ENCODE peak calls at places on chromosomes 6 and 20, in four cellular contexts. C is Panc1, N is HCT116, E is K562. X is an unnamed sample.

GRCh38 chr20:63456429-63457284 is 15.8 kb downstream of the KCNQ2 start:
- DNase-seq in C (no peak), N (no peak), E (no peak), X (no peak)

GRCh38 chr20:44295995-44296394 is 15.0 kb downstream of the FITM2 start:
- DNase-seq in C (no peak), N (no peak), E (no peak), X (no peak)

GRCh38 chr6:2378891-2379652 is 133.7 kb upstream of the GMDS start:
- DNase-seq in C (no peak), N (peak; percentile 31), E (no peak), X (no peak)

GRCh38 chr6:37487891-37488290 is 11.8 kb downstream of the CCDC167 start:
- DNase-seq in C (no peak), N (no peak), E (no peak), X (no peak)

GRCh38 chr20:52760791-52761190 is 211.4 kb upstream of the TSHZ2 start:
- DNase-seq in C (no peak), N (no peak), E (no peak), X (no peak)

GRCh38 chr6:74598473-74599393 is 607.1 kb downstream of the COL12A1 start:
- DNase-seq in C (peak; percentile 90), N (no peak), E (no peak), X (no peak)

GRCh38 chr6:710601-711571 is 17.9 kb upstream of the EXOC2 start:
- DNase-seq in C (no peak), N (no peak), E (no peak), X (no peak)

GRCh38 chr20:2693996-2694471 is 1.5 kb downstream of the EBF4 start:
- DNase-seq in C (no peak), N (no peak), E (peak; percentile 9), X (no peak)

GRCh38 chr6:75563032-75563431 is 38.6 kb upstream of the SENP6 start:
- DNase-seq in C (no peak), N (peak; percentile 48), E (peak; percentile 30), X (peak; percentile 37)

GRCh38 chr6:108780784-108781183 is 67.4 kb upstream of the ARMC2 start:
- DNase-seq in C (no peak), N (no peak), E (no peak), X (no peak)

GRCh38 chr20:50153500-50154377 is at the start of gene PEDS1:
- DNase-seq in C (no peak), N (peak; percentile 66), E (peak; percentile 93), X (peak; percentile 83)

GRCh38 chr6:11631008-11631407 is 93.5 kb downstream of the TMEM170B start:
- DNase-seq in C (no peak), N (no peak), E (no peak), X (no peak)

GRCh38 chr20:63940472-63941266 is 15.5 kb downstream of the UCKL1 start:
- DNase-seq in C (no peak), N (no peak), E (no peak), X (no peak)

DNA sequence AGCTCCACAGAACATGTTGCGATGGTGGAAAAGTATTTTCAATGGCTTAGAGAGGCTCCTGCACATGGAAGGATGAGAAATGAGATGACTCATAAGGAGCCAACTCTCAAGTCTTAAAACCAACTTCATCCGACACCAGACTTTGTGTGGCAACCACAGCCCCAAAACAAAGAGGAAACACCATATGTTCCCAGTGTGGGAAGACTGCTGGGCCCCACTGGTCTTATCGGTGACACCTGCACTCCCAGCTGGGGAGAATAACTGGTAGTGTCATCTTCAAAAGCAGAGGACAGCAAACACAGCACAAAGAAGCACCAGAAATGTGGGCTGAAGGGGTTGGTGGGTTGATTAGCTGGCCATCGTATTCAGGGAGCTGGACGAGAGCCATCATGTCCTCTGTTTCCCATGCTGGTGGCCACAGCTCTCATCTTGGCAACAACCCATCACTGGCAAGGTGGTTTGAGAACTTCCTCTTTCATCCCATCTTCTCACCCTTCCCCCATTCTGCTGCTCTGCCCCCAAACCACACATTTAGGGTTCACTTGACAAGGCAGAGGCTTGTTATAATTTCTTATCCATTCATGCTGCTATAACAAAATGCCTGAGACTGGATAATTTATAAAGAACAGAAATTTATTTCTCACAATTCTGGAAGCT is 46.0 kb upstream of the TASP1 start:
- DNase-seq in C (no peak), N (no peak), E (peak; percentile 18), X (no peak)
- TF ChIP-seq TCF7L2 in C (no peak), N (no peak), E (no peak), X (no peak)

GRCh38 chr6:39130691-39131090 is 15.7 kb upstream of the SAYSD1 start:
- DNase-seq in C (no peak), N (no peak), E (no peak), X (no peak)

GRCh38 chr6:39124114-39124513 is 9.1 kb upstream of the SAYSD1 start:
- DNase-seq in C (no peak), N (no peak), E (no peak), X (no peak)

GRCh38 chr6:39128832-39129231 is 13.8 kb upstream of the SAYSD1 start:
- DNase-seq in C (no peak), N (no peak), E (no peak), X (no peak)

GRCh38 chr6:39128106-39128505 is 13.1 kb upstream of the SAYSD1 start:
- DNase-seq in C (no peak), N (no peak), E (no peak), X (no peak)
- TF ChIP-seq TCF7L2 in C (no peak), N (no peak), E (no peak), X (no peak)

DNA sequence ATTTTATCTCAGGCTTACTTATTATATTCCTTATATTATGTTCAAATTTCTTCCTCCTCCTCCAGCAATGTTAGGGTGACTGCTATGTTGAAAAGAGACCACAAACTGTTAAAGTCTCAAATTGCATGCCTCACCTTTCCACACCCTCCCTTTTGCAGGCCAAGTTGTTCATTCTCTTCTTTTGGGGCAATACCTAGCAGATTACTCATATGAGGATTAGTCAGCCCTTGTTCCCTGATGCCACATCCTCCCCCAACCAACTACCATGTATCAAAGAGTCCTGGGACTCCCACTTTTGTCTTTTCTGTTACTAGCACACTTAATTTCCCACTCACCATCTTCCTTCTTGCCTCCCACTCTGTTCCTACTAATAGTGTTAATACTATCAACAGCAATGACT is 434.7 kb downstream of the BCKDHB start:
- DNase-seq in C (no peak), N (peak; percentile 69), E (no peak), X (no peak)
- TF ChIP-seq TCF7L2 in C (no peak), N (no peak), E (no peak), X (no peak)

GRCh38 chr6:142841915-142842314 is 103.1 kb downstream of the HIVEP2 start:
- DNase-seq in C (no peak), N (no peak), E (no peak), X (no peak)
- TF ChIP-seq TCF7L2 in C (no peak), N (no peak), E (no peak), X (no peak)

X was measured in HepG2.